ENCODE peak calls at places on chromosomes 5 and 9, in nine cellular contexts. W is GM23338, R is GM12892, E is transverse colon, G is HCT116, H is K562, N is spleen, X is stomach, L is HL-60. O is an unnamed sample.

GRCh38 chr5:181138258-181138657 is 7.3 kb upstream of the OR2V1 start:
- DNase-seq in W (peak; percentile 62), R (no peak), E (no peak), G (no peak), H (peak; percentile 61), N (no peak), X (no peak), L (no peak), O (no peak)

GRCh38 chr9:77128125-77128789 is 49.1 kb upstream of the VPS13A start:
- DNase-seq in W (peak; percentile 87), R (no peak), E (no peak), G (no peak), H (no peak), N (no peak), X (no peak), L (no peak), O (no peak)

GRCh38 chr9:130174025-130174424 is 1.8 kb downstream of the NCS1 start:
- DNase-seq in W (no peak), R (no peak), E (no peak), G (no peak), H (no peak), N (no peak), X (no peak), L (no peak), O (no peak)

GRCh38 chr9:120733190-120733589 is 18.9 kb upstream of the MEGF9 start:
- DNase-seq in W (no peak), R (no peak), E (no peak), G (no peak), H (no peak), N (no peak), X (peak; percentile 55), L (no peak), O (no peak)

GRCh38 chr9:111644195-111644772 is 13.2 kb downstream of the DNAJC25 start:
- DNase-seq in W (no peak), R (no peak), E (no peak), G (no peak), H (peak; percentile 20), N (no peak), X (no peak), L (no peak), O (no peak)

GRCh38 chr5:72355706-72356299 is 35.6 kb downstream of the PTCD2 start:
- DNase-seq in W (peak; percentile 61), R (no peak), E (peak; percentile 11), G (no peak), H (peak; percentile 13), N (no peak), X (no peak), L (no peak), O (peak; percentile 69)

GRCh38 chr9:131502781-131503625 is at the start of gene POMT1:
- DNase-seq in W (peak; percentile 92), R (peak; percentile 99), E (peak; percentile 91), G (peak; percentile 18), H (peak; percentile 97), N (peak; percentile 96), X (peak; percentile 89), L (peak; percentile 84), O (peak; percentile 86)

GRCh38 chr9:122356627-122357026 is 14.2 kb upstream of the PTGS1 start:
- DNase-seq in W (peak; percentile 71), R (no peak), E (no peak), G (no peak), H (no peak), N (peak; percentile 25), X (no peak), L (no peak), O (no peak)

GRCh38 chr5:140073296-140073695 is 30.2 kb upstream of the NRG2 start:
- DNase-seq in W (peak; percentile 27), R (no peak), E (no peak), G (no peak), H (no peak), N (no peak), X (no peak), L (no peak), O (peak; percentile 31)

GRCh38 chr5:53019320-53019719 is 30.2 kb downstream of the ITGA2 start:
- DNase-seq in W (no peak), R (no peak), E (no peak), G (peak; percentile 33), H (peak; percentile 27), N (no peak), X (no peak), L (no peak), O (peak; percentile 69)

GRCh38 chr9:34929506-34930102 is 28.5 kb upstream of the PHF24 start:
- DNase-seq in W (peak; percentile 91), R (no peak), E (no peak), G (peak; percentile 23), H (peak; percentile 21), N (no peak), X (peak; percentile 28), L (peak; percentile 11), O (peak; percentile 32)

GRCh38 chr5:34624711-34625110 is 31.4 kb upstream of the RAI14 start:
- DNase-seq in W (no peak), R (no peak), E (no peak), G (no peak), H (no peak), N (no peak), X (no peak), L (no peak), O (no peak)

GRCh38 chr5:150402901-150403342 is 9.8 kb downstream of the CD74 start:
- DNase-seq in W (no peak), R (no peak), E (no peak), G (no peak), H (no peak), N (no peak), X (no peak), L (no peak), O (no peak)

GRCh38 chr9:124500796-124501611 is 6.2 kb downstream of the NR5A1 start:
- DNase-seq in W (no peak), R (no peak), E (no peak), G (no peak), H (no peak), N (peak; percentile 75), X (no peak), L (no peak), O (no peak)

GRCh38 chr5:14773588-14773987 is 98.0 kb downstream of the ANKH start:
- DNase-seq in W (peak; percentile 67), R (no peak), E (no peak), G (no peak), H (no peak), N (no peak), X (no peak), L (no peak), O (no peak)

GRCh38 chr5:179268399-179268952 is 76.8 kb downstream of the ADAMTS2 start:
- DNase-seq in W (no peak), R (no peak), E (peak; percentile 4), G (no peak), H (no peak), N (peak; percentile 61), X (peak; percentile 23), L (no peak), O (no peak)

GRCh38 chr5:133222979-133223378 is 171.2 kb downstream of the HSPA4 start:
- DNase-seq in W (peak; percentile 32), R (no peak), E (no peak), G (no peak), H (no peak), N (no peak), X (no peak), L (no peak), O (peak; percentile 49)

GRCh38 chr9:72888032-72888431 is 64.8 kb downstream of the ALDH1A1 start:
- DNase-seq in W (no peak), R (no peak), E (no peak), G (no peak), H (no peak), N (no peak), X (no peak), L (no peak), O (no peak)
- TF ChIP-seq POLR2AphosphoS5 in W (no peak), R (no peak), E (no peak), G (no peak), H (no peak), N (no peak), X (no peak), L (no peak), O (no peak)

GRCh38 chr9:70127540-70128416 is 84.1 kb downstream of the MAMDC2 start:
- DNase-seq in W (no peak), R (no peak), E (no peak), G (no peak), H (no peak), N (no peak), X (no peak), L (no peak), O (no peak)

GRCh38 chr9:70127036-70127435 is 83.4 kb downstream of the MAMDC2 start:
- DNase-seq in W (no peak), R (no peak), E (no peak), G (no peak), H (no peak), N (no peak), X (no peak), L (no peak), O (no peak)

GRCh38 chr9:70131296-70131695 is 87.6 kb downstream of the MAMDC2 start:
- DNase-seq in W (no peak), R (no peak), E (no peak), G (no peak), H (no peak), N (no peak), X (no peak), L (no peak), O (no peak)

GRCh38 chr9:70133253-70134208 is 89.9 kb downstream of the MAMDC2 start:
- DNase-seq in W (no peak), R (no peak), E (no peak), G (no peak), H (no peak), N (no peak), X (no peak), L (no peak), O (no peak)

GRCh38 chr9:70130266-70130665 is 86.6 kb downstream of the MAMDC2 start:
- DNase-seq in W (no peak), R (no peak), E (no peak), G (no peak), H (no peak), N (no peak), X (no peak), L (peak; percentile 21), O (no peak)
- TF ChIP-seq POLR2AphosphoS5 in W (no peak), R (no peak), E (no peak), G (no peak), H (no peak), N (no peak), X (no peak), L (no peak), O (no peak)

DNA sequence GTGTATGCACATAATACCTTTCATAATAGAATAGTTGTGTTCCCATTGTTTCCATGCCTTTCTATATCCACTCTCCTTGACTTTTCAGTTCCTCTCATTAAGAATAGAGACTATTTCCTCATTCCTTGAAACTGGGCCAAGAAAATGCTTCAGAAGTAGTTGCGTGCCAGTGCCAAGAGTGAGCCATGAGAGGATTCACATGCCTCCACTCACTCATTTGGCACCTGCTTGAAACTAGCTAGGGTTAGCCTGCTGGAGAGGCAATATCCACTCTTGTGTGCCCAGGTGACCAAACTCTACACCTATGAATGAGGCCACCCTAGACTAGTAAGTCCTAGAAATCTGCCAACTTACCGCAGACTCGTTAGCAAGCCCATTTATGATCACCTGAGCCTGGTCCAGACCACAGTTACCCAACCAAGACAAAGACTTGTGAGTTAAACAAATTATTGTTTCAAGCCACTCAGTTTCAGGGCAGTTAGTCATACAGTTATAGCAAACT is 276.3 kb downstream of the EPB41L4A start:
- DNase-seq in W (no peak), R (no peak), E (no peak), G (no peak), H (no peak), N (no peak), X (no peak), L (no peak), O (peak; percentile 91)
- TF ChIP-seq POLR2AphosphoS5 in W (no peak), R (no peak), E (no peak), G (no peak), H (no peak), N (no peak), X (no peak), L (no peak), O (no peak)

GRCh38 chr5:170625221-170626165 is 121.7 kb downstream of the KCNIP1 start:
- DNase-seq in W (peak; percentile 52), R (no peak), E (no peak), G (no peak), H (no peak), N (peak; percentile 31), X (no peak), L (no peak), O (no peak)
- TF ChIP-seq POLR2AphosphoS5 in W (no peak), R (no peak), E (no peak), G (no peak), H (no peak), N (no peak), X (no peak), L (no peak), O (no peak)

O was measured in endothelial cell of umbilical vein.